ENCODE peak calls at places on chromosomes 3 and 15, in five cellular contexts. One of them, this sample, is unnamed.

GRCh38 chr3:45917146-45917885 is 25.9 kb upstream of the CXCR6 start:
- DNase-seq in cerebellar nuclear complex: no peak
- DNase-seq in activated gamma-delta T cell treated with anti-CD3 and anti-CD28 coated beads, Interleukin-2, amount 50 U/mL, for 16 hours: no peak
- DNase-seq in upper lobe of left lung: no peak
- DNase-seq in HTR-8/SVneo: no peak
- DNase-seq in this sample: no peak

GRCh38 chr15:63918317-63918672 is 84.5 kb upstream of the HERC1 start:
- DNase-seq in upper lobe of left lung: no peak
- DNase-seq in activated gamma-delta T cell treated with anti-CD3 and anti-CD28 coated beads, Interleukin-2, amount 50 U/mL, for 16 hours: no peak
- DNase-seq in HTR-8/SVneo: no peak
- DNase-seq in cerebellar nuclear complex: no peak
- DNase-seq in this sample: no peak

GRCh38 chr3:97882975-97883598 is 61.3 kb downstream of the CRYBG3 start:
- DNase-seq in upper lobe of left lung: no peak
- DNase-seq in HTR-8/SVneo: peak; percentile 5
- DNase-seq in cerebellar nuclear complex: no peak
- DNase-seq in activated gamma-delta T cell treated with anti-CD3 and anti-CD28 coated beads, Interleukin-2, amount 50 U/mL, for 16 hours: no peak
- DNase-seq in this sample: no peak

GRCh38 chr3:113968986-113969385 is 21.2 kb downstream of the ZDHHC23 start:
- DNase-seq in upper lobe of left lung: no peak
- DNase-seq in activated gamma-delta T cell treated with anti-CD3 and anti-CD28 coated beads, Interleukin-2, amount 50 U/mL, for 16 hours: no peak
- DNase-seq in cerebellar nuclear complex: no peak
- DNase-seq in HTR-8/SVneo: no peak
- DNase-seq in this sample: no peak

GRCh38 chr15:82790321-82790720 is 15.5 kb downstream of the FSD2 start:
- DNase-seq in HTR-8/SVneo: no peak
- DNase-seq in upper lobe of left lung: no peak
- DNase-seq in cerebellar nuclear complex: no peak
- DNase-seq in activated gamma-delta T cell treated with anti-CD3 and anti-CD28 coated beads, Interleukin-2, amount 50 U/mL, for 16 hours: no peak
- DNase-seq in this sample: no peak

GRCh38 chr3:33030246-33030645 is 66.7 kb downstream of the GLB1 start:
- DNase-seq in HTR-8/SVneo: no peak
- DNase-seq in cerebellar nuclear complex: no peak
- DNase-seq in upper lobe of left lung: no peak
- DNase-seq in activated gamma-delta T cell treated with anti-CD3 and anti-CD28 coated beads, Interleukin-2, amount 50 U/mL, for 16 hours: no peak
- DNase-seq in this sample: no peak

GRCh38 chr3:171165986-171166385 is 139.5 kb upstream of the SLC2A2 start:
- DNase-seq in upper lobe of left lung: no peak
- DNase-seq in HTR-8/SVneo: no peak
- DNase-seq in cerebellar nuclear complex: no peak
- DNase-seq in activated gamma-delta T cell treated with anti-CD3 and anti-CD28 coated beads, Interleukin-2, amount 50 U/mL, for 16 hours: no peak
- DNase-seq in this sample: no peak

GRCh38 chr3:184648726-184649125 is 63.1 kb downstream of the MAGEF1 start:
- DNase-seq in HTR-8/SVneo: no peak
- DNase-seq in cerebellar nuclear complex: no peak
- DNase-seq in upper lobe of left lung: no peak
- DNase-seq in activated gamma-delta T cell treated with anti-CD3 and anti-CD28 coated beads, Interleukin-2, amount 50 U/mL, for 16 hours: no peak
- DNase-seq in this sample: no peak

GRCh38 chr3:132268956-132269355 is 48.3 kb upstream of the ACP3 start:
- DNase-seq in activated gamma-delta T cell treated with anti-CD3 and anti-CD28 coated beads, Interleukin-2, amount 50 U/mL, for 16 hours: no peak
- DNase-seq in cerebellar nuclear complex: no peak
- DNase-seq in HTR-8/SVneo: no peak
- DNase-seq in upper lobe of left lung: no peak
- DNase-seq in this sample: no peak

GRCh38 chr3:30658328-30659052 is 52.1 kb downstream of the TGFBR2 start:
- DNase-seq in activated gamma-delta T cell treated with anti-CD3 and anti-CD28 coated beads, Interleukin-2, amount 50 U/mL, for 16 hours: no peak
- DNase-seq in HTR-8/SVneo: peak; percentile 13
- DNase-seq in cerebellar nuclear complex: no peak
- DNase-seq in upper lobe of left lung: no peak
- DNase-seq in this sample: peak; percentile 55

GRCh38 chr3:15819043-15819442 is 21.3 kb upstream of the ANKRD28 start:
- DNase-seq in upper lobe of left lung: no peak
- DNase-seq in cerebellar nuclear complex: no peak
- DNase-seq in activated gamma-delta T cell treated with anti-CD3 and anti-CD28 coated beads, Interleukin-2, amount 50 U/mL, for 16 hours: no peak
- DNase-seq in HTR-8/SVneo: no peak
- DNase-seq in this sample: no peak

GRCh38 chr3:14460342-14461005 is 58.1 kb downstream of the SLC6A6 start:
- DNase-seq in upper lobe of left lung: peak; percentile 86
- DNase-seq in HTR-8/SVneo: no peak
- DNase-seq in cerebellar nuclear complex: no peak
- DNase-seq in activated gamma-delta T cell treated with anti-CD3 and anti-CD28 coated beads, Interleukin-2, amount 50 U/mL, for 16 hours: no peak
- DNase-seq in this sample: no peak

GRCh38 chr3:41111011-41111410 is 88.3 kb upstream of the CTNNB1 start:
- DNase-seq in activated gamma-delta T cell treated with anti-CD3 and anti-CD28 coated beads, Interleukin-2, amount 50 U/mL, for 16 hours: no peak
- DNase-seq in upper lobe of left lung: no peak
- DNase-seq in HTR-8/SVneo: no peak
- DNase-seq in cerebellar nuclear complex: no peak
- DNase-seq in this sample: no peak

GRCh38 chr3:49339593-49339946 is 283 bp downstream of the USP4 start:
- DNase-seq in HTR-8/SVneo: no peak
- DNase-seq in upper lobe of left lung: peak; percentile 86
- DNase-seq in cerebellar nuclear complex: no peak
- DNase-seq in activated gamma-delta T cell treated with anti-CD3 and anti-CD28 coated beads, Interleukin-2, amount 50 U/mL, for 16 hours: no peak
- DNase-seq in this sample: peak; percentile 10

GRCh38 chr3:34895841-34896240 is 743.5 kb upstream of the ARPP21 start:
- DNase-seq in upper lobe of left lung: no peak
- DNase-seq in activated gamma-delta T cell treated with anti-CD3 and anti-CD28 coated beads, Interleukin-2, amount 50 U/mL, for 16 hours: no peak
- DNase-seq in cerebellar nuclear complex: peak; percentile 20
- DNase-seq in HTR-8/SVneo: no peak
- DNase-seq in this sample: no peak

GRCh38 chr3:49357466-49358216 is 512 bp downstream of the GPX1 start:
- DNase-seq in HTR-8/SVneo: peak; percentile 53
- DNase-seq in cerebellar nuclear complex: no peak
- DNase-seq in upper lobe of left lung: peak; percentile 93
- DNase-seq in activated gamma-delta T cell treated with anti-CD3 and anti-CD28 coated beads, Interleukin-2, amount 50 U/mL, for 16 hours: peak; percentile 20
- DNase-seq in this sample: peak; percentile 47

GRCh38 chr15:73936181-73936580 is 9.9 kb downstream of the LOXL1 start:
- DNase-seq in HTR-8/SVneo: no peak
- DNase-seq in cerebellar nuclear complex: no peak
- DNase-seq in activated gamma-delta T cell treated with anti-CD3 and anti-CD28 coated beads, Interleukin-2, amount 50 U/mL, for 16 hours: no peak
- DNase-seq in upper lobe of left lung: no peak
- DNase-seq in this sample: no peak

GRCh38 chr3:128075516-128076464 is 23.6 kb downstream of the SEC61A1 start:
- DNase-seq in HTR-8/SVneo: peak; percentile 54
- DNase-seq in upper lobe of left lung: peak; percentile 99
- DNase-seq in activated gamma-delta T cell treated with anti-CD3 and anti-CD28 coated beads, Interleukin-2, amount 50 U/mL, for 16 hours: peak; percentile 80
- DNase-seq in cerebellar nuclear complex: peak; percentile 60
- DNase-seq in this sample: peak; percentile 89

GRCh38 chr15:80849308-80849707 is 70.1 kb downstream of the CEMIP start:
- DNase-seq in cerebellar nuclear complex: no peak
- DNase-seq in upper lobe of left lung: no peak
- DNase-seq in HTR-8/SVneo: peak; percentile 59
- DNase-seq in activated gamma-delta T cell treated with anti-CD3 and anti-CD28 coated beads, Interleukin-2, amount 50 U/mL, for 16 hours: no peak
- DNase-seq in this sample: no peak

GRCh38 chr15:29452881-29453731 is 183.5 kb upstream of the NSMCE3 start:
- DNase-seq in upper lobe of left lung: no peak
- DNase-seq in activated gamma-delta T cell treated with anti-CD3 and anti-CD28 coated beads, Interleukin-2, amount 50 U/mL, for 16 hours: no peak
- DNase-seq in HTR-8/SVneo: no peak
- DNase-seq in cerebellar nuclear complex: no peak
- DNase-seq in this sample: no peak

GRCh38 chr3:10173926-10174435 is 9.3 kb downstream of the IRAK2 start:
- DNase-seq in activated gamma-delta T cell treated with anti-CD3 and anti-CD28 coated beads, Interleukin-2, amount 50 U/mL, for 16 hours: no peak
- DNase-seq in cerebellar nuclear complex: no peak
- DNase-seq in HTR-8/SVneo: peak; percentile 82
- DNase-seq in upper lobe of left lung: no peak
- DNase-seq in this sample: no peak

GRCh38 chr3:43215138-43215537 is 71.2 kb upstream of the SNRK start:
- DNase-seq in HTR-8/SVneo: no peak
- DNase-seq in upper lobe of left lung: no peak
- DNase-seq in activated gamma-delta T cell treated with anti-CD3 and anti-CD28 coated beads, Interleukin-2, amount 50 U/mL, for 16 hours: no peak
- DNase-seq in cerebellar nuclear complex: no peak
- DNase-seq in this sample: no peak

This sample was measured in CD4-positive, alpha-beta T cell.